ENCODE peak calls at places on chromosomes 7 and 10, in eight cellular contexts. X is LHCN-M2; O is astrocyte of the hippocampus; M is GM18507; D is EL; P is naive thymus-derived CD4-positive, alpha-beta T cell; E is Daoy; U is HL-60. B is an unnamed sample.

GRCh38 chr7:101436226-101436745 is 73.6 kb downstream of the COL26A1 start:
- DNase-seq in X (no peak), O (no peak), M (no peak), D (no peak), P (no peak), E (no peak), U (no peak), B (no peak)

GRCh38 chr7:28922618-28923331 is 35.4 kb downstream of the TRIL start:
- DNase-seq in X (peak; percentile 75), O (peak; percentile 85), M (peak; percentile 22), D (peak; percentile 67), P (peak; percentile 25), E (peak; percentile 88), U (peak; percentile 23), B (peak; percentile 33)

GRCh38 chr7:3302681-3303320 is 1.7 kb downstream of the SDK1 start:
- DNase-seq in X (no peak), O (no peak), M (no peak), D (no peak), P (no peak), E (no peak), U (no peak), B (no peak)

GRCh38 chr7:21243265-21243664 is 184.6 kb upstream of the SP4 start:
- DNase-seq in X (no peak), O (no peak), M (no peak), D (no peak), P (no peak), E (no peak), U (no peak), B (no peak)

GRCh38 chr7:38840736-38841460 is 68.1 kb downstream of the VPS41 start:
- DNase-seq in X (peak; percentile 67), O (peak; percentile 78), M (no peak), D (peak; percentile 70), P (no peak), E (peak; percentile 14), U (no peak), B (no peak)

GRCh38 chr7:2138146-2138765 is 94.5 kb downstream of the MAD1L1 start:
- DNase-seq in X (no peak), O (no peak), M (peak; percentile 18), D (no peak), P (peak; percentile 37), E (no peak), U (peak; percentile 90), B (no peak)

GRCh38 chr10:31582365-31583052 is 263.5 kb downstream of the ZEB1 start:
- DNase-seq in X (peak; percentile 49), O (peak; percentile 28), M (no peak), D (peak; percentile 13), P (no peak), E (peak; percentile 26), U (peak; percentile 40), B (no peak)

GRCh38 chr10:93380043-93380565 is 102.0 kb downstream of the MYOF start:
- DNase-seq in X (no peak), O (no peak), M (no peak), D (no peak), P (no peak), E (no peak), U (no peak), B (no peak)

GRCh38 chr7:21429786-21430574 is 2.1 kb downstream of the SP4 start:
- DNase-seq in X (no peak), O (no peak), M (no peak), D (no peak), P (no peak), E (no peak), U (no peak), B (no peak)

GRCh38 chr7:484365-485101 is 35.1 kb downstream of the PDGFA start:
- DNase-seq in X (no peak), O (no peak), M (no peak), D (no peak), P (no peak), E (no peak), U (no peak), B (no peak)

GRCh38 chr7:50069613-50070012 is 23.4 kb downstream of the ZPBP start:
- DNase-seq in X (no peak), O (no peak), M (no peak), D (peak; percentile 13), P (no peak), E (peak; percentile 32), U (no peak), B (no peak)

GRCh38 chr10:117543999-117544728 is 1.6 kb downstream of the EMX2 start:
- DNase-seq in X (no peak), O (peak; percentile 49), M (no peak), D (no peak), P (no peak), E (peak; percentile 28), U (no peak), B (no peak)

GRCh38 chr7:44225566-44226395 is 25.0 kb downstream of the YKT6 start:
- DNase-seq in X (peak; percentile 67), O (no peak), M (no peak), D (no peak), P (no peak), E (peak; percentile 55), U (no peak), B (no peak)

GRCh38 chr10:12394236-12395033 is 45.1 kb downstream of the CAMK1D start:
- DNase-seq in X (no peak), O (peak; percentile 50), M (no peak), D (peak; percentile 23), P (no peak), E (peak; percentile 73), U (no peak), B (no peak)

GRCh38 chr7:22874904-22875303 is 52.3 kb upstream of the TOMM7 start:
- DNase-seq in X (no peak), O (no peak), M (no peak), D (no peak), P (no peak), E (no peak), U (no peak), B (no peak)

GRCh38 chr10:67072654-67073053 is 146.8 kb downstream of the LRRTM3 start:
- DNase-seq in X (no peak), O (no peak), M (no peak), D (no peak), P (no peak), E (no peak), U (no peak), B (no peak)

GRCh38 chr7:143492043-143492471 is 14.4 kb downstream of the TAS2R41 start:
- DNase-seq in X (peak; percentile 78), O (peak; percentile 12), M (no peak), D (peak; percentile 82), P (no peak), E (peak; percentile 58), U (no peak), B (peak; percentile 45)

GRCh38 chr10:62239994-62240393 is 28.6 kb downstream of the RTKN2 start:
- DNase-seq in X (peak; percentile 34), O (no peak), M (no peak), D (no peak), P (no peak), E (no peak), U (no peak), B (no peak)

GRCh38 chr7:134920026-134920758 is 66.1 kb upstream of the AGBL3 start:
- DNase-seq in X (peak; percentile 93), O (no peak), M (no peak), D (peak; percentile 89), P (no peak), E (peak; percentile 64), U (no peak), B (no peak)

GRCh38 chr10:131996508-131997365 is 15.0 kb upstream of the BNIP3 start:
- DNase-seq in X (no peak), O (no peak), M (no peak), D (no peak), P (no peak), E (no peak), U (no peak), B (no peak)

GRCh38 chr10:99582255-99582770 is 37.9 kb downstream of the SLC25A28 start:
- DNase-seq in X (no peak), O (no peak), M (no peak), D (no peak), P (no peak), E (no peak), U (no peak), B (no peak)

GRCh38 chr10:110203500-110204455 is 3.6 kb upstream of the MXI1 start:
- DNase-seq in X (no peak), O (no peak), M (no peak), D (no peak), P (no peak), E (no peak), U (no peak), B (no peak)

GRCh38 chr7:153523320-153524015 is 528.7 kb upstream of the DPP6 start:
- DNase-seq in X (no peak), O (no peak), M (no peak), D (no peak), P (no peak), E (no peak), U (no peak), B (no peak)